ENCODE peak calls at places on chromosomes 16 and 17, in four cellular contexts. V, W, T and H are unnamed samples.

GRCh38 chr16:14473488-14473887 is 156.6 kb downstream of the PARN start:
- DNase-seq in V (no peak), W (no peak), T (no peak), H (no peak)

GRCh38 chr17:77493238-77493812 is 352.6 kb downstream of the SEC14L1 start:
- DNase-seq in V (no peak), W (no peak), T (no peak), H (no peak)

GRCh38 chr17:42460371-42460770 is 1.7 kb downstream of the ATP6V0A1 start:
- DNase-seq in V (no peak), W (no peak), T (no peak), H (no peak)

GRCh38 chr17:74152591-74153455 is 50.7 kb upstream of the RPL38 start:
- DNase-seq in V (peak), W (no peak), T (no peak), H (no peak)

GRCh38 chr17:67441052-67441738 is 64.1 kb downstream of the PITPNC1 start:
- DNase-seq in V (peak), W (no peak), T (no peak), H (peak)

GRCh38 chr17:6047966-6048365 is 22.2 kb upstream of the WSCD1 start:
- DNase-seq in V (peak), W (no peak), T (no peak), H (no peak)

GRCh38 chr16:17131351-17131750 is 339.4 kb downstream of the XYLT1 start:
- DNase-seq in V (no peak), W (no peak), T (no peak), H (no peak)

GRCh38 chr17:7897773-7898172 is 9.2 kb downstream of the CHD3 start:
- DNase-seq in V (peak), W (no peak), T (no peak), H (peak)

GRCh38 chr17:43791589-43791988 is 11.4 kb downstream of the CFAP97D1 start:
- DNase-seq in V (peak), W (no peak), T (no peak), H (peak)

GRCh38 chr16:21713549-21714368 is 50.0 kb downstream of the OTOA start:
- DNase-seq in V (no peak), W (no peak), T (no peak), H (no peak)

GRCh38 chr16:55661842-55662479 is 6.2 kb downstream of the SLC6A2 start:
- DNase-seq in V (peak), W (no peak), T (no peak), H (no peak)

GRCh38 chr16:55842369-55843104 is 9.6 kb upstream of the CES1 start:
- DNase-seq in V (peak), W (no peak), T (no peak), H (peak)

GRCh38 chr17:33049781-33050414 is 58.3 kb downstream of the SPACA3 start:
- DNase-seq in V (peak), W (no peak), T (no peak), H (peak)

GRCh38 chr17:78892936-78893379 is 10.0 kb downstream of the CEP295NL start:
- DNase-seq in V (no peak), W (no peak), T (no peak), H (no peak)

GRCh38 chr17:80984749-80985148 is 6.9 kb upstream of the CHMP6 start:
- DNase-seq in V (peak), W (no peak), T (no peak), H (peak)

GRCh38 chr17:57356722-57357391 is 100.5 kb downstream of the MSI2 start:
- DNase-seq in V (no peak), W (no peak), T (no peak), H (no peak)

GRCh38 chr16:88494335-88495154 is 41.5 kb downstream of the ZFPM1 start:
- DNase-seq in V (no peak), W (no peak), T (no peak), H (no peak)

GRCh38 chr17:39791296-39791992 is 53.7 kb downstream of the GRB7 start:
- DNase-seq in V (no peak), W (no peak), T (no peak), H (no peak)

GRCh38 chr16:79656537-79657115 is 56.1 kb upstream of the MAF start:
- DNase-seq in V (no peak), W (no peak), T (no peak), H (no peak)

GRCh38 chr16:88901718-88902337 is 35.4 kb upstream of the PABPN1L start:
- DNase-seq in V (no peak), W (no peak), T (no peak), H (no peak)

GRCh38 chr17:17919169-17920107 is 52.8 kb downstream of the TOM1L2 start:
- DNase-seq in V (peak), W (peak), T (no peak), H (peak)